ENCODE peak calls at places on chromosomes 4 and X, in ten cellular contexts. Y, N, J, E, A, X, L, W, F and D are unnamed samples.

GRCh38 chrX:7054219-7055206 is 93.0 kb upstream of the STS start:
- DNase-seq in N (no peak), L (no peak), X (no peak), J (peak), F (no peak), A (no peak), Y (no peak), W (no peak), E (no peak), D (no peak)

GRCh38 chrX:135985123-135985973 is at the start of gene SLC9A6:
- DNase-seq in N (no peak), E (peak), A (peak), L (peak), J (peak), F (peak), W (no peak), Y (peak), X (peak), D (peak)

GRCh38 chrX:65862638-65863037 is 177.2 kb downstream of the VSIG4 start:
- DNase-seq in E (no peak), N (no peak), J (no peak), W (no peak), F (no peak), X (no peak), A (no peak), Y (no peak), L (no peak), D (no peak)

GRCh38 chr4:2413821-2414610 is 4.4 kb downstream of the ZFYVE28 start:
- DNase-seq in J (no peak), F (no peak), X (no peak), E (no peak), L (no peak), W (no peak), A (no peak), Y (peak), N (no peak), D (no peak)

GRCh38 chrX:130654409-130654970 is 248.5 kb downstream of the ENOX2 start:
- DNase-seq in A (no peak), F (no peak), W (no peak), J (peak), E (no peak), N (peak), X (no peak), L (no peak), Y (no peak), D (no peak)

GRCh38 chrX:13747836-13748235 is 13.3 kb downstream of the OFD1 start:
- DNase-seq in E (peak), J (peak), L (no peak), F (no peak), Y (no peak), X (peak), N (peak), A (no peak), W (no peak), D (no peak)

GRCh38 chrX:134821370-134821769 is 163.1 kb upstream of the PLAC1 start:
- DNase-seq in W (no peak), A (no peak), J (peak), F (no peak), Y (no peak), L (no peak), N (peak), X (no peak), E (peak), D (no peak)

GRCh38 chrX:27254663-27255062 is 208.5 kb downstream of the PPP4R3C start:
- DNase-seq in Y (no peak), W (no peak), L (no peak), X (no peak), A (no peak), F (no peak), E (no peak), J (no peak), N (no peak), D (no peak)

GRCh38 chrX:3142259-3143042 is 101.2 kb downstream of the ARSF start:
- DNase-seq in J (no peak), A (no peak), L (no peak), W (no peak), F (no peak), X (no peak), N (no peak), Y (no peak), E (no peak), D (no peak)

GRCh38 chr4:8894424-8894816 is 22.8 kb upstream of the HMX1 start:
- DNase-seq in L (no peak), A (no peak), N (no peak), W (no peak), F (no peak), E (no peak), Y (no peak), X (no peak), J (no peak), D (no peak)

GRCh38 chr4:21113496-21114213 is 413.4 kb downstream of the PACRGL start:
- DNase-seq in X (peak), F (no peak), N (peak), Y (no peak), A (no peak), W (no peak), E (no peak), L (no peak), J (peak), D (no peak)

GRCh38 chr4:159455675-159456235 is 352.9 kb downstream of the RAPGEF2 start:
- DNase-seq in J (peak), Y (no peak), N (peak), W (no peak), X (peak), L (no peak), F (no peak), E (peak), A (no peak), D (peak)

GRCh38 chr4:89556596-89557305 is 249.2 kb upstream of the GPRIN3 start:
- DNase-seq in E (no peak), W (no peak), N (no peak), F (no peak), L (no peak), Y (no peak), J (no peak), A (no peak), X (no peak), D (no peak)

GRCh38 chrX:10617964-10618342 is 2.4 kb downstream of the MID1 start:
- DNase-seq in E (peak), X (no peak), F (no peak), Y (no peak), W (no peak), J (no peak), A (no peak), N (peak), L (peak), D (no peak)

GRCh38 chr4:126123933-126124332 is 809.2 kb downstream of the FAT4 start:
- DNase-seq in X (no peak), F (no peak), W (no peak), J (peak), L (no peak), E (no peak), A (no peak), N (peak), Y (no peak), D (no peak)

GRCh38 chrX:9456250-9457074 is 8.4 kb upstream of the TBL1X start:
- DNase-seq in Y (no peak), A (no peak), N (no peak), W (no peak), L (no peak), J (no peak), X (no peak), F (peak), E (no peak), D (no peak)

GRCh38 chr4:153152453-153153338 is 51.5 kb upstream of the TRIM2 start:
- DNase-seq in X (peak), Y (peak), E (no peak), A (peak), J (peak), N (peak), L (peak), W (peak), F (no peak), D (no peak)

GRCh38 chr4:152352645-152353116 is 183.2 kb downstream of the FBXW7 start:
- DNase-seq in J (peak), Y (no peak), L (peak), X (peak), E (peak), A (no peak), N (peak), F (no peak), W (peak), D (no peak)

GRCh38 chrX:74286950-74287349 is 17.0 kb upstream of the ZCCHC13 start:
- DNase-seq in L (no peak), Y (no peak), N (peak), A (no peak), X (no peak), J (peak), F (no peak), E (peak), W (no peak), D (no peak)

GRCh38 chrX:24276011-24276410 is 37.9 kb downstream of the SUPT20HL2 start:
- DNase-seq in W (no peak), L (no peak), N (no peak), A (no peak), X (no peak), F (no peak), J (no peak), Y (no peak), E (no peak), D (no peak)

GRCh38 chr4:150268444-150268843 is 190.2 kb downstream of the DCLK2 start:
- DNase-seq in L (no peak), E (no peak), X (no peak), F (no peak), A (no peak), N (no peak), Y (no peak), W (no peak), J (peak), D (no peak)

GRCh38 chrX:14026121-14026520 is 3.6 kb downstream of the GEMIN8 start:
- DNase-seq in L (no peak), J (no peak), A (no peak), Y (no peak), N (no peak), W (no peak), E (no peak), X (no peak), F (no peak), D (no peak)

GRCh38 chr4:52037730-52038108 is 380 bp downstream of the SGCB start:
- DNase-seq in F (peak), W (no peak), X (no peak), Y (no peak), L (peak), J (peak), N (peak), A (peak), E (no peak), D (no peak)

GRCh38 chr4:120853101-120853940 is 69.2 kb downstream of the PRDM5 start:
- DNase-seq in L (no peak), W (no peak), J (peak), F (no peak), N (peak), E (no peak), Y (no peak), A (no peak), X (no peak), D (no peak)

GRCh38 chr4:145388043-145388442 is 93.6 kb upstream of the SMAD1 start:
- DNase-seq in N (peak), Y (no peak), X (no peak), F (no peak), A (no peak), J (peak), E (no peak), L (no peak), W (no peak), D (no peak)

GRCh38 chr4:185893500-185893899 is 81.5 kb upstream of the SORBS2 start:
- DNase-seq in Y (no peak), E (no peak), X (no peak), F (no peak), W (no peak), J (no peak), A (no peak), L (no peak), N (no peak), D (no peak)

GRCh38 chr4:185889566-185889965 is 77.6 kb upstream of the SORBS2 start:
- DNase-seq in E (no peak), N (no peak), W (no peak), F (no peak), A (no peak), J (no peak), Y (no peak), L (no peak), X (no peak), D (no peak)

GRCh38 chr4:185894481-185894880 is 82.5 kb upstream of the SORBS2 start:
- DNase-seq in E (no peak), J (no peak), X (no peak), Y (no peak), A (no peak), N (no peak), W (no peak), L (no peak), F (no peak), D (no peak)

GRCh38 chr4:185890196-185890595 is 78.2 kb upstream of the SORBS2 start:
- DNase-seq in F (no peak), W (no peak), J (no peak), A (no peak), N (no peak), Y (no peak), L (no peak), E (no peak), X (no peak), D (no peak)

DNA sequence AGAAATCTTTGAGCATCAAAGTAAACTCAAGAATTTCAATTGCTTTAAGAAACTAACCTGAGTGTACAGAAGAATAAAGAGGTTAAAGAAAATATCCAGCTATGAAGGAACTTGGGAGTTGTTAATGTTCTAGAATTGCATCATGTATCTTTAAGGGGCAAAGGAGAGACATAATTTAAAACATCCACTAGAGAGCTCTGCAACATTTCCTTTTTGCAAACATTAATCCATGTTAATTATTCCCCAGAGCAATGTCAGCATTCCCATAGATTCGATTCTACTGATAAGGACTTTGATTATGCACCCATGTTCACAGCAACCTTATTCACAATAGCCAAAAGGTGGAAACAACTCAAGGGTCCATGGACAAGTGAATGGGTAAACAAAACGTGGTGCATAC is 80.2 kb upstream of the SORBS2 start:
- DNase-seq in X (no peak), Y (no peak), F (no peak), E (no peak), A (no peak), W (no peak), L (no peak), J (peak), N (no peak), D (no peak)
- TF ChIP-seq CTCF in X (no peak), Y (no peak), F (peak), E (no peak), A (no peak), W (no peak), L (no peak), J (no peak), N (no peak), D (peak)

GRCh38 chrX:153494541-153495361 is at the start of gene BGN:
- DNase-seq in N (peak), E (no peak), J (peak), F (no peak), L (no peak), A (peak), W (no peak), X (peak), Y (no peak), D (no peak)
- TF ChIP-seq CTCF in N (peak), E (peak), J (peak), F (peak), L (no peak), A (peak), W (no peak), X (peak), Y (peak), D (no peak)

DNA sequence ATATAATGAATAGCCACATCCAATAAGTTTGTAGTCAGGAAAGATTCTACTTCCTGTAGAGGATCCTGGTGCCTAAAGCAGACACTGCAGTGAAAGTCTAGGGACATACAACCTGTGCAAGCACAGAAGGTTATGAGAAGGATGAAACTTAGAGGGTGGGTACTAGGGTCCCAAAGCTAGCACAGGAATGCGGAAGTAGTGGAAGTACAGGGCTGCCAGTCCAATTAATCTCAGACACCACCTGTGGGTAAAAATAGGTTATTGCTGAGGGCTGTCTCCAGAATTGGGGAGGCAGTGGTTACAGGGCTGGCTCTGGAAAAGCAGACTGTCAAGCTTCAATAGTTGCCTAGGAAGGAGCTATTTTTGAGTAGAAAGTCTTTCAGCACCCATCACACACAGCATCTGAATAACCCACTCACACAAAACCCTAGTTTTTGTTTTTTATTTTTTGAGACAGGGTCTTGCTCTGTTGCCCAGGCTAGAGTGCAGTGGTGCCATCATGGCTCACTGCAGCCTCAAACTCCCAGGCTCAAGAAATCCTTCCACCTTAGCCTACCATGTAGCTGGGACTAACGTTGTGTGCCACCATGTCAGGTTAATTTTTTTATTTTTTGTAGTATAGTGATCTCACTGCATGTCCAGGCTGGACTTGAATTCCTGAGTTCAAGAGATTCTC is 50.8 kb upstream of the ELF2 start:
- DNase-seq in L (no peak), E (no peak), W (no peak), J (no peak), Y (no peak), F (no peak), A (no peak), N (no peak), X (no peak), D (no peak)
- TF ChIP-seq CTCF in L (no peak), E (peak), W (no peak), J (peak), Y (no peak), F (peak), A (peak), N (peak), X (no peak), D (no peak)

GRCh38 chrX:40173662-40174593 is 76.2 kb upstream of the BCOR start:
- DNase-seq in Y (peak), X (peak), F (peak), N (no peak), W (no peak), J (peak), A (peak), L (peak), E (no peak), D (no peak)
- TF ChIP-seq CTCF in Y (no peak), X (no peak), F (no peak), N (no peak), W (no peak), J (no peak), A (no peak), L (no peak), E (no peak), D (no peak)

DNA sequence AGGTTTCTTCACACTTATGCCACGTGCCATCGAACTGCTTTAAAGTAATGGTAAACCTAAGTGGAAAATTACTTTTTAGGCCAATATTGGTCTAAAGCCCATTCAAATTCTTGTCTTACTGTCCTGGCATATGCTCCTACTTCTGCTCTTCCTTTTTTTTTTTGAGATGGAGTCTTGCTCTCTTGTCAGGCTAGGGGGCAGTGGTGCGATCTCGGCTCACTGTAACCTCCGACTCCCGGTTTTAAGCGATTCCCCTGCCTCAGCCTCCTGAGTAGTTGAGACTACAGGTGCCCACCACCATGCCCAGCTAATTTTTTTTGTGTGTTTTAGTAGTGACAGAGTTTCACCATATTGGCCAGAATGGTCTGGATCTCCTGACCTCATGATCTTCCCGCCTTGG is 129.0 kb upstream of the TECRL start:
- DNase-seq in N (no peak), X (no peak), J (no peak), W (no peak), E (no peak), A (no peak), Y (no peak), L (no peak), F (no peak), D (no peak)
- TF ChIP-seq CTCF in N (no peak), X (peak), J (no peak), W (no peak), E (no peak), A (no peak), Y (no peak), L (no peak), F (no peak), D (no peak)

DNA sequence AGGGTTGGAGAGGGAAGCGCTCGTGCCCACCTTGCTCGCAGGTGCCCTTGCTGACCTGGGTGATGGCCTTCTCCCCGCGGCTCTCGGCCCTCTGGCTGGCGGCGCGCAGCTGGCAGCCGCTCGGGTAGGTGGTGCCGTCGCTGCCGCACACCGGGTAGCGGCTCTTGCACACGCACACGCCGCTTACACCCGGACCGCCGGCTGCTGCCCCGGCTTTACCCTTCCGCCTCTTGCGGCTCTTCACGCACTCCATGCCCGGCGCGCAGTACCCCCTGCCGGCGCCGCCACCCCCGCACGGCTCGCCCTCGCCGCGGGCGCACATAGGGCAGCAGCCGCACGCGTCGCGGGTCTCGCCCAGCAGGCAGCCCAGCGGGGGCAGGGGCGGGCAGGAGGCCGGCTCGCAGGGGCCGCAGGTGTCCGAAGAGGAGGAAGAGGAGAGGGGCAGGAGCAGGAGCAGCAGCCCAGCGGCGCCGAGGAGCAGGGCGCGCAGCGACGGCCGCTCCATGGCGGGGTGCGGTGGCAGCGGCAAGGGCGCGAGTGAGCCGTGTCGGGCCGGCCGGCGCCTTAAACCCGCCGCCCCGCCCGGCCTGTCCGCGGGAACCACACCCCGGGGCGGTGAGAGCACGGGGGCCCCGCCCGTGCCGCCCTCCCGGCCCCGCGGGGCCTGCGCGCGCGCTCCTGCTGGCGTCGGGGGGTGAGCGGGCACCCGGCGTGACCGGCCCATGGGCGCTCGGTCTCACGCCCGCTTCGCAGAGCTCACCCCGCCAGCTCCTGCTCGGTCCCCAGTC is at the start of gene IGFBP7:
- DNase-seq in N (no peak), W (no peak), Y (peak), X (peak), L (peak), A (peak), F (peak), E (no peak), J (peak), D (peak)
- TF ChIP-seq CTCF in N (no peak), W (no peak), Y (no peak), X (no peak), L (no peak), A (no peak), F (no peak), E (no peak), J (no peak), D (no peak)